ENCODE peak calls at places on chromosomes 7 and 10, in nine cellular contexts. H is stimulated activated CD4-positive, alpha-beta T cell treated with anti-CD3 and anti-CD28 coated beads, Interleukin-12 subunit alpha, Interleukin-12 subunit beta, amount 100 ng/mL, for 48 hours; A is Calu3; T is activated CD8-positive, alpha-beta memory T cell treated with anti-CD3 and anti-CD28 coated beads, Interleukin-2, amount 10 ng/mL, durations not matched to agents 7 days and 5 days; X is WTC11; J is HEK293T; W is skeletal muscle cell; Z is Panc1; E is activated gamma-delta T cell treated with anti-CD3 and anti-CD28 coated beads, Interleukin-2, amount 50 U/mL, for 16 hours. Q is an unnamed sample.

GRCh38 chr7:98294798-98295382 is 13.4 kb downstream of the BRI3 start:
- DNase-seq in Z (no peak), T (no peak), W (no peak), H (no peak), A (peak), E (no peak), J (peak), X (peak), Q (peak)

GRCh38 chr10:30818854-30819253 is 189.3 kb upstream of the LYZL2 start:
- DNase-seq in W (no peak), A (no peak), E (no peak), X (no peak), Z (no peak), H (no peak), T (no peak), J (no peak), Q (no peak)

GRCh38 chr7:127997226-127997922 is 33.9 kb downstream of the LRRC4 start:
- DNase-seq in H (no peak), E (no peak), W (no peak), T (no peak), Z (no peak), X (no peak), J (no peak), A (no peak), Q (no peak)

GRCh38 chr7:143988986-143989745 is 11.0 kb upstream of the OR6B1 start:
- DNase-seq in T (no peak), J (no peak), A (no peak), H (no peak), X (no peak), W (no peak), E (no peak), Z (no peak), Q (no peak)

GRCh38 chr7:128725524-128725923 is 13.6 kb upstream of the CALU start:
- DNase-seq in J (no peak), Z (no peak), H (no peak), A (no peak), E (no peak), T (no peak), X (no peak), W (no peak), Q (no peak)

GRCh38 chr10:3955493-3955892 is 170.5 kb upstream of the KLF6 start:
- DNase-seq in A (no peak), H (no peak), J (peak), Z (no peak), E (no peak), T (no peak), X (peak), W (peak), Q (peak)

GRCh38 chr7:150990416-150991186 is at the start of gene NOS3:
- DNase-seq in A (peak), Z (no peak), T (no peak), X (no peak), W (no peak), E (no peak), J (no peak), H (no peak), Q (no peak)

GRCh38 chr10:48287417-48288391 is 13.2 kb upstream of the FRMPD2 start:
- DNase-seq in T (peak), H (no peak), X (no peak), A (peak), E (no peak), W (no peak), Z (no peak), J (no peak), Q (no peak)

GRCh38 chr7:5215313-5215712 is 25.3 kb downstream of the WIPI2 start:
- DNase-seq in J (no peak), W (no peak), T (no peak), E (no peak), X (no peak), Z (no peak), A (no peak), H (no peak), Q (no peak)

GRCh38 chr7:4799508-4800268 is 24.3 kb downstream of the AP5Z1 start:
- DNase-seq in J (no peak), H (no peak), T (no peak), W (no peak), A (peak), X (no peak), Z (no peak), E (no peak), Q (peak)

GRCh38 chr10:48655426-48656240 is 29.0 kb upstream of the WDFY4 start:
- DNase-seq in A (peak), W (no peak), J (no peak), H (no peak), Z (peak), X (no peak), T (no peak), E (no peak), Q (no peak)

GRCh38 chr7:102883098-102883860 is 29.5 kb upstream of the LRRC17 start:
- DNase-seq in H (no peak), J (no peak), Z (no peak), A (no peak), T (no peak), W (no peak), X (no peak), E (no peak), Q (no peak)

GRCh38 chr7:75878312-75878768 is 494 bp upstream of the RHBDD2 start:
- DNase-seq in E (no peak), Z (no peak), W (no peak), T (no peak), X (no peak), A (no peak), J (no peak), H (no peak), Q (no peak)

GRCh38 chr10:133397938-133398337 is 4.0 kb downstream of the MTG1 start:
- DNase-seq in J (no peak), X (no peak), T (no peak), E (no peak), Z (no peak), H (no peak), W (no peak), A (no peak), Q (peak)

GRCh38 chr7:142867097-142867378 is 12.2 kb downstream of the EPHB6 start:
- DNase-seq in A (no peak), W (no peak), J (no peak), T (no peak), E (no peak), Z (no peak), H (no peak), X (no peak), Q (no peak)

GRCh38 chr10:132601567-132601966 is 64.0 kb downstream of the INPP5A start:
- DNase-seq in A (no peak), W (no peak), H (no peak), E (no peak), T (no peak), X (no peak), Z (no peak), J (no peak), Q (no peak)

GRCh38 chr10:43308986-43309385 is 42.1 kb upstream of the RASGEF1A start:
- DNase-seq in E (no peak), Z (no peak), J (no peak), X (no peak), W (no peak), A (no peak), H (no peak), T (no peak), Q (no peak)

GRCh38 chr7:69739906-69740545 is 141.8 kb downstream of the AUTS2 start:
- DNase-seq in H (no peak), T (no peak), W (peak), X (no peak), E (no peak), A (no peak), Z (no peak), J (peak), Q (no peak)

Q was measured in H7.